ENCODE peak calls at places on chromosomes 2 and 18, in five cellular contexts. One of them, this sample, is unnamed.

GRCh38 chr2:144943986-144944385 is 424.1 kb upstream of the ZEB2 start:
- DNase-seq in smooth muscle cell of the brain vasculature: no peak
- DNase-seq in GF-D8: no peak
- DNase-seq in astrocyte of the spinal cord: peak
- DNase-seq in EH: peak
- DNase-seq in this sample: no peak

GRCh38 chr2:7752291-7752690 is 835.1 kb downstream of the RNF144A start:
- DNase-seq in GF-D8: no peak
- DNase-seq in EH: no peak
- DNase-seq in astrocyte of the spinal cord: no peak
- DNase-seq in smooth muscle cell of the brain vasculature: no peak
- DNase-seq in this sample: no peak

GRCh38 chr2:173521450-173522192 is 166.9 kb downstream of the CDCA7 start:
- DNase-seq in smooth muscle cell of the brain vasculature: no peak
- DNase-seq in GF-D8: no peak
- DNase-seq in EH: peak
- DNase-seq in astrocyte of the spinal cord: no peak
- DNase-seq in this sample: no peak

GRCh38 chr2:84830095-84830494 is 50.8 kb downstream of the TRABD2A start:
- DNase-seq in GF-D8: no peak
- DNase-seq in EH: peak
- DNase-seq in astrocyte of the spinal cord: no peak
- DNase-seq in smooth muscle cell of the brain vasculature: no peak
- DNase-seq in this sample: no peak

GRCh38 chr2:201433389-201433995 is 17.8 kb downstream of the TRAK2 start:
- DNase-seq in GF-D8: no peak
- DNase-seq in EH: no peak
- DNase-seq in smooth muscle cell of the brain vasculature: no peak
- DNase-seq in astrocyte of the spinal cord: no peak
- DNase-seq in this sample: no peak

GRCh38 chr2:199443589-199444130 is 14.1 kb downstream of the SATB2 start:
- DNase-seq in astrocyte of the spinal cord: peak
- DNase-seq in GF-D8: no peak
- DNase-seq in smooth muscle cell of the brain vasculature: no peak
- DNase-seq in EH: peak
- DNase-seq in this sample: no peak

GRCh38 chr2:240935101-240935876 is 29.2 kb downstream of the CROCC2 start:
- DNase-seq in EH: no peak
- DNase-seq in astrocyte of the spinal cord: no peak
- DNase-seq in GF-D8: no peak
- DNase-seq in smooth muscle cell of the brain vasculature: no peak
- DNase-seq in this sample: no peak

GRCh38 chr2:8719528-8719927 is 37.7 kb downstream of the ID2 start:
- DNase-seq in GF-D8: no peak
- DNase-seq in smooth muscle cell of the brain vasculature: no peak
- DNase-seq in EH: peak
- DNase-seq in astrocyte of the spinal cord: peak
- DNase-seq in this sample: no peak

GRCh38 chr2:157067562-157067961 is 189.9 kb upstream of the GALNT5 start:
- DNase-seq in EH: peak
- DNase-seq in GF-D8: no peak
- DNase-seq in smooth muscle cell of the brain vasculature: no peak
- DNase-seq in astrocyte of the spinal cord: no peak
- DNase-seq in this sample: no peak

GRCh38 chr18:60391571-60392226 is 19.1 kb upstream of the MC4R start:
- DNase-seq in GF-D8: no peak
- DNase-seq in astrocyte of the spinal cord: no peak
- DNase-seq in EH: peak
- DNase-seq in smooth muscle cell of the brain vasculature: no peak
- DNase-seq in this sample: no peak

GRCh38 chr2:2188344-2189111 is 142.5 kb downstream of the MYT1L start:
- DNase-seq in GF-D8: no peak
- DNase-seq in astrocyte of the spinal cord: no peak
- DNase-seq in smooth muscle cell of the brain vasculature: no peak
- DNase-seq in EH: no peak
- DNase-seq in this sample: no peak

GRCh38 chr2:141957321-141957720 is 173.5 kb downstream of the LRP1B start:
- DNase-seq in GF-D8: no peak
- DNase-seq in smooth muscle cell of the brain vasculature: no peak
- DNase-seq in EH: no peak
- DNase-seq in astrocyte of the spinal cord: no peak
- DNase-seq in this sample: no peak

GRCh38 chr2:107811376-107811775 is 15.3 kb upstream of the RGPD4 start:
- DNase-seq in smooth muscle cell of the brain vasculature: no peak
- DNase-seq in EH: no peak
- DNase-seq in GF-D8: no peak
- DNase-seq in astrocyte of the spinal cord: no peak
- DNase-seq in this sample: no peak

GRCh38 chr2:149375801-149376349 is 45.5 kb downstream of the LYPD6 start:
- DNase-seq in GF-D8: no peak
- DNase-seq in smooth muscle cell of the brain vasculature: peak
- DNase-seq in EH: peak
- DNase-seq in astrocyte of the spinal cord: peak
- DNase-seq in this sample: no peak

GRCh38 chr2:157898591-157898996 is 22.5 kb upstream of the ACVR1 start:
- DNase-seq in astrocyte of the spinal cord: peak
- DNase-seq in smooth muscle cell of the brain vasculature: peak
- DNase-seq in EH: peak
- DNase-seq in GF-D8: no peak
- DNase-seq in this sample: peak

GRCh38 chr2:153403937-153404336 is 74.6 kb downstream of the RPRM start:
- DNase-seq in GF-D8: no peak
- DNase-seq in smooth muscle cell of the brain vasculature: no peak
- DNase-seq in EH: no peak
- DNase-seq in astrocyte of the spinal cord: no peak
- DNase-seq in this sample: no peak

GRCh38 chr2:112636605-112637288 is 9.0 kb upstream of the SLC20A1 start:
- DNase-seq in smooth muscle cell of the brain vasculature: no peak
- DNase-seq in astrocyte of the spinal cord: no peak
- DNase-seq in GF-D8: no peak
- DNase-seq in EH: no peak
- DNase-seq in this sample: no peak

GRCh38 chr2:26460613-26461031 is 17.3 kb downstream of the OTOF start:
- DNase-seq in GF-D8: no peak
- DNase-seq in EH: no peak
- DNase-seq in astrocyte of the spinal cord: no peak
- DNase-seq in smooth muscle cell of the brain vasculature: no peak
- DNase-seq in this sample: no peak

GRCh38 chr18:3284501-3284900 is 22.6 kb downstream of the MYL12B start:
- DNase-seq in GF-D8: no peak
- DNase-seq in astrocyte of the spinal cord: no peak
- DNase-seq in EH: no peak
- DNase-seq in smooth muscle cell of the brain vasculature: no peak
- DNase-seq in this sample: no peak

GRCh38 chr2:26579025-26579722 is 62.0 kb downstream of the CIB4 start:
- DNase-seq in smooth muscle cell of the brain vasculature: no peak
- DNase-seq in EH: no peak
- DNase-seq in astrocyte of the spinal cord: no peak
- DNase-seq in GF-D8: no peak
- DNase-seq in this sample: no peak

GRCh38 chr2:218691234-218691633 is 19.3 kb downstream of the STK36 start:
- DNase-seq in astrocyte of the spinal cord: peak
- DNase-seq in GF-D8: no peak
- DNase-seq in smooth muscle cell of the brain vasculature: no peak
- DNase-seq in EH: peak
- DNase-seq in this sample: no peak

GRCh38 chr2:12303181-12304030 is 413.3 kb upstream of the TRIB2 start:
- DNase-seq in EH: peak
- DNase-seq in GF-D8: no peak
- DNase-seq in astrocyte of the spinal cord: peak
- DNase-seq in smooth muscle cell of the brain vasculature: peak
- DNase-seq in this sample: peak